ENCODE peak calls at places on chromosomes 3 and 15, in six cellular contexts. D, S, U, C, I and K are unnamed samples.

GRCh38 chr15:74449643-74450205 is 11.2 kb downstream of the UBL7 start:
- DNase-seq in U (no peak), D (no peak), C (no peak), I (no peak), S (no peak), K (no peak)

GRCh38 chr3:69250014-69250413 is 127.6 kb upstream of the LMOD3 start:
- DNase-seq in I (peak; percentile 39), C (peak; percentile 71), S (no peak), D (peak; percentile 26), U (peak; percentile 23), K (no peak)

GRCh38 chr15:40247406-40247971 is 8.6 kb downstream of the PAK6 start:
- DNase-seq in I (no peak), S (no peak), C (no peak), D (no peak), U (no peak), K (no peak)

GRCh38 chr3:8574670-8575322 is 69.8 kb downstream of the SSUH2 start:
- DNase-seq in S (no peak), I (no peak), D (no peak), U (no peak), C (no peak), K (no peak)

GRCh38 chr3:32646761-32647160 is 38.2 kb upstream of the CNOT10 start:
- DNase-seq in C (no peak), U (no peak), I (no peak), S (no peak), D (no peak), K (no peak)

GRCh38 chr15:43552261-43552660 is 34.9 kb downstream of the MAP1A start:
- DNase-seq in S (no peak), I (no peak), D (no peak), C (no peak), U (no peak), K (no peak)

GRCh38 chr3:32315441-32315840 is 76.2 kb upstream of the CMTM7 start:
- DNase-seq in C (no peak), D (no peak), I (no peak), U (no peak), S (no peak), K (no peak)

GRCh38 chr3:143040264-143040879 is 39.0 kb downstream of the U2SURP start:
- DNase-seq in I (no peak), S (no peak), D (no peak), C (no peak), U (peak; percentile 32), K (peak; percentile 45)

GRCh38 chr15:59137566-59137965 is 32.6 kb downstream of the CCNB2 start:
- DNase-seq in U (no peak), I (no peak), S (no peak), C (peak; percentile 12), D (no peak), K (no peak)

GRCh38 chr3:56781762-56782161 is 20.0 kb downstream of the ARHGEF3 start:
- DNase-seq in U (no peak), S (no peak), I (no peak), C (no peak), D (no peak), K (no peak)

GRCh38 chr3:11706604-11707003 is 62.9 kb upstream of the VGLL4 start:
- DNase-seq in U (no peak), C (no peak), I (no peak), D (no peak), S (no peak), K (no peak)

GRCh38 chr15:62360286-62360685 is 195.2 kb upstream of the C2CD4B start:
- DNase-seq in I (no peak), C (no peak), S (no peak), D (no peak), U (no peak), K (no peak)

GRCh38 chr15:51731549-51732267 is 5.7 kb downstream of the LYSMD2 start:
- DNase-seq in I (peak; percentile 10), D (peak; percentile 8), U (no peak), S (no peak), C (peak; percentile 22), K (peak; percentile 94)